ENCODE peak calls at places on chromosomes 4 and X, in eight cellular contexts. One of them, this sample, is unnamed.

GRCh38 chr4:74223801-74224200 is 65.9 kb downstream of the MTHFD2L start:
- DNase-seq in uterus: no peak
- DNase-seq in spleen: no peak
- DNase-seq in A549: no peak
- DNase-seq in heart left ventricle: no peak
- DNase-seq in suprapubic skin: no peak
- DNase-seq in esophagus squamous epithelium: no peak
- DNase-seq in NB4: peak; percentile 72
- DNase-seq in this sample: no peak

GRCh38 chr4:155889036-155889793 is 14.3 kb upstream of the TDO2 start:
- DNase-seq in heart left ventricle: no peak
- DNase-seq in NB4: peak; percentile 32
- DNase-seq in esophagus squamous epithelium: no peak
- DNase-seq in suprapubic skin: no peak
- DNase-seq in A549: peak; percentile 9
- DNase-seq in spleen: no peak
- DNase-seq in uterus: peak; percentile 16
- DNase-seq in this sample: no peak

GRCh38 chrX:41086627-41086932 is 1.3 kb downstream of the USP9X start:
- DNase-seq in spleen: no peak
- DNase-seq in esophagus squamous epithelium: no peak
- DNase-seq in uterus: no peak
- DNase-seq in NB4: peak; percentile 64
- DNase-seq in suprapubic skin: no peak
- DNase-seq in A549: no peak
- DNase-seq in heart left ventricle: no peak
- DNase-seq in this sample: no peak

GRCh38 chr4:658031-658667 is 15.9 kb downstream of the ATP5ME start:
- DNase-seq in suprapubic skin: no peak
- DNase-seq in esophagus squamous epithelium: no peak
- DNase-seq in heart left ventricle: peak; percentile 21
- DNase-seq in uterus: no peak
- DNase-seq in A549: no peak
- DNase-seq in NB4: no peak
- DNase-seq in spleen: peak; percentile 68
- DNase-seq in this sample: no peak

GRCh38 chr4:89539374-89539773 is 231.8 kb upstream of the GPRIN3 start:
- DNase-seq in suprapubic skin: no peak
- DNase-seq in esophagus squamous epithelium: no peak
- DNase-seq in NB4: no peak
- DNase-seq in heart left ventricle: no peak
- DNase-seq in spleen: no peak
- DNase-seq in A549: peak; percentile 73
- DNase-seq in uterus: no peak
- DNase-seq in this sample: no peak

GRCh38 chr4:48546336-48546735 is 56.3 kb downstream of the ZAR1 start:
- DNase-seq in spleen: no peak
- DNase-seq in A549: peak; percentile 42
- DNase-seq in esophagus squamous epithelium: no peak
- DNase-seq in heart left ventricle: no peak
- DNase-seq in NB4: peak; percentile 72
- DNase-seq in uterus: no peak
- DNase-seq in suprapubic skin: no peak
- DNase-seq in this sample: no peak

GRCh38 chrX:9677098-9677739 is 88.4 kb downstream of the GPR143 start:
- DNase-seq in NB4: no peak
- DNase-seq in uterus: peak; percentile 29
- DNase-seq in heart left ventricle: peak; percentile 67
- DNase-seq in spleen: no peak
- DNase-seq in suprapubic skin: no peak
- DNase-seq in esophagus squamous epithelium: no peak
- DNase-seq in A549: no peak
- DNase-seq in this sample: no peak

GRCh38 chr4:71732706-71733105 is 51.2 kb downstream of the GC start:
- DNase-seq in esophagus squamous epithelium: no peak
- DNase-seq in NB4: peak; percentile 20
- DNase-seq in heart left ventricle: no peak
- DNase-seq in suprapubic skin: no peak
- DNase-seq in uterus: no peak
- DNase-seq in spleen: no peak
- DNase-seq in A549: peak; percentile 31
- DNase-seq in this sample: no peak

GRCh38 chr4:98996056-98996941 is 778 bp downstream of the METAP1 start:
- DNase-seq in spleen: no peak
- DNase-seq in A549: peak; percentile 3
- DNase-seq in NB4: peak; percentile 51
- DNase-seq in esophagus squamous epithelium: no peak
- DNase-seq in uterus: peak; percentile 19
- DNase-seq in suprapubic skin: no peak
- DNase-seq in heart left ventricle: no peak
- DNase-seq in this sample: no peak

GRCh38 chrX:10165580-10166247 is 8.9 kb downstream of the CLCN4 start:
- DNase-seq in heart left ventricle: no peak
- DNase-seq in esophagus squamous epithelium: no peak
- DNase-seq in A549: no peak
- DNase-seq in suprapubic skin: no peak
- DNase-seq in NB4: peak; percentile 81
- DNase-seq in uterus: no peak
- DNase-seq in spleen: no peak
- DNase-seq in this sample: no peak

GRCh38 chr4:82745173-82745842 is 53.3 kb downstream of the SCD5 start:
- DNase-seq in A549: no peak
- DNase-seq in NB4: no peak
- DNase-seq in suprapubic skin: no peak
- DNase-seq in spleen: no peak
- DNase-seq in heart left ventricle: no peak
- DNase-seq in uterus: no peak
- DNase-seq in esophagus squamous epithelium: no peak
- DNase-seq in this sample: no peak

GRCh38 chrX:122625821-122626220 is 558.3 kb upstream of the GRIA3 start:
- DNase-seq in NB4: no peak
- DNase-seq in suprapubic skin: no peak
- DNase-seq in esophagus squamous epithelium: no peak
- DNase-seq in spleen: no peak
- DNase-seq in heart left ventricle: no peak
- DNase-seq in A549: no peak
- DNase-seq in uterus: no peak
- DNase-seq in this sample: no peak

GRCh38 chr4:144817081-144817480 is 171.1 kb downstream of the HHIP start:
- DNase-seq in suprapubic skin: no peak
- DNase-seq in esophagus squamous epithelium: no peak
- DNase-seq in NB4: no peak
- DNase-seq in A549: no peak
- DNase-seq in spleen: no peak
- DNase-seq in heart left ventricle: no peak
- DNase-seq in uterus: no peak
- DNase-seq in this sample: no peak

GRCh38 chr4:4853371-4853823 is 6.1 kb upstream of the MSX1 start:
- DNase-seq in esophagus squamous epithelium: no peak
- DNase-seq in A549: no peak
- DNase-seq in NB4: no peak
- DNase-seq in heart left ventricle: no peak
- DNase-seq in uterus: no peak
- DNase-seq in suprapubic skin: no peak
- DNase-seq in spleen: peak; percentile 71
- DNase-seq in this sample: no peak

GRCh38 chr4:87068591-87069021 is 133.8 kb downstream of the AFF1 start:
- DNase-seq in heart left ventricle: no peak
- DNase-seq in suprapubic skin: no peak
- DNase-seq in NB4: no peak
- DNase-seq in spleen: no peak
- DNase-seq in uterus: no peak
- DNase-seq in esophagus squamous epithelium: no peak
- DNase-seq in A549: no peak
- DNase-seq in this sample: no peak

GRCh38 chrX:109536439-109537323 is at the start of gene NXT2:
- DNase-seq in uterus: peak; percentile 90
- DNase-seq in suprapubic skin: peak; percentile 92
- DNase-seq in spleen: peak; percentile 96
- DNase-seq in NB4: peak; percentile 94
- DNase-seq in esophagus squamous epithelium: peak; percentile 57
- DNase-seq in A549: peak; percentile 94
- DNase-seq in heart left ventricle: peak; percentile 94
- DNase-seq in this sample: peak; percentile 95

GRCh38 chrX:153954618-153955450 is 10.4 kb upstream of the RENBP start:
- DNase-seq in uterus: no peak
- DNase-seq in suprapubic skin: no peak
- DNase-seq in A549: no peak
- DNase-seq in NB4: no peak
- DNase-seq in esophagus squamous epithelium: no peak
- DNase-seq in heart left ventricle: no peak
- DNase-seq in spleen: peak; percentile 74
- DNase-seq in this sample: no peak
- TF ChIP-seq CTCF in uterus: no peak
- TF ChIP-seq CTCF in suprapubic skin: no peak
- TF ChIP-seq CTCF in A549: no peak
- TF ChIP-seq CTCF in NB4: no peak
- TF ChIP-seq CTCF in esophagus squamous epithelium: no peak
- TF ChIP-seq CTCF in heart left ventricle: no peak
- TF ChIP-seq CTCF in spleen: no peak
- TF ChIP-seq CTCF in this sample: no peak

DNA sequence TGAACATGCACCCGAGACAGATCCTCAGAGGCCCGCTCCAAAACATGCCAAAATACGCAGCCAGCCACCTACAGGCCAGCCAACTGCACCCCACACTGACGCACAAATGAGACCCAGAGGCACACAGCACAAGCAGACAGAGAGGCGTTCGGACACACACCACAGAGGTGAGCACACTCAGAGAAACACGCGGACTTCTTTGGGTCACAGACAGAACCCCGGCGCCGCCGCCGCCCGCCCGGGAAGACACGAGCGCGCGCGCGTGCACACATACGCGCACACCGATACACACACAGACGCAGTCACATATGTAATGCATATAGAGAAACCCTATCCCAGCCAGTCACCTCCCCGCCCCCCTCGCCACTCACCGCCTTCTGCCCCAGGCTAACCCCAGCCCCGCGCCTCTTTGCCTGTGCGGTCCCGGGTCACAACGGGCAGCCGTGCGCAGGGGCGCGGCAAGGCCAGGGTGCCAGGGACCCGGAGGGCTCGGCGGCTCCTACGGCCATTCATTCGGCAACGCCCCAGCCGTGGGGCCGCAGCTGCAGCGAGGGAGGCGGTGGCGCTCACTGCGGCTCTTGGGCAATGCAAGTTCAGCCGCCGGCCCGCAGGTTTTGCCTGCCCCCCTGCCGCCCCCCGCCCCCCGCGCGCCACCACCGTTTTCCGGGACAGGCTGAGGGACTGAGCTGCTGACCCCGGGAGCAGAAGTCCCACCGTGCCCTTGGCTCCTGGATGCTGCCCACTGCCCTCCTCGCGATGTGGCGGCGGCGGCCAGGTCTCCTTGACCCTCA is 532 bp downstream of the SEPTIN6 start:
- DNase-seq in uterus: no peak
- DNase-seq in spleen: peak; percentile 90
- DNase-seq in NB4: peak; percentile 73
- DNase-seq in esophagus squamous epithelium: no peak
- DNase-seq in suprapubic skin: no peak
- DNase-seq in heart left ventricle: peak; percentile 47
- DNase-seq in A549: peak; percentile 37
- DNase-seq in this sample: peak; percentile 54
- TF ChIP-seq POLR2A in uterus: no peak
- TF ChIP-seq POLR2A in spleen: no peak
- TF ChIP-seq POLR2A in NB4: no peak
- TF ChIP-seq POLR2A in esophagus squamous epithelium: no peak
- TF ChIP-seq POLR2A in suprapubic skin: no peak
- TF ChIP-seq POLR2A in heart left ventricle: no peak
- TF ChIP-seq POLR2A in A549: no peak
- TF ChIP-seq POLR2A in this sample: no peak

DNA sequence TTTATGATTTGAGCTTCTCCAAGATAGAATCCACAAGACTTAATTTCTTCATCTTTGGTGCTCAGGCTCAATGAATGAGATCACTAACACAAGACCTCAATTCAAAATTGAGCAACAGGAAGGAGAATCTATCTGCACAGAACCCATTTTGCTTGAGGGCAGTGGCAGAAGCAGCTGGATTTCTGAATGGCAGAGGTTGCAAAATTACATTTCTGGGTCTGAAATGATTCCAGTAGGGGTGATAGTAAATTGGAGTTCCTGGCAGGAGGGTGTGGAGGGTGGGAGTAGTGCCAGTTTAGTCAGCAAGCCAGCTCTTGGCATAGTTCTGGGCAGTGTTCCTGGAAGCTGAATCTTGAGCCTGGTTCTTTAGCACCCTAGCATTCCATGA is 281.1 kb downstream of the SLC7A11 start:
- DNase-seq in NB4: no peak
- DNase-seq in heart left ventricle: no peak
- DNase-seq in A549: peak; percentile 1
- DNase-seq in spleen: no peak
- DNase-seq in uterus: no peak
- DNase-seq in esophagus squamous epithelium: no peak
- DNase-seq in suprapubic skin: no peak
- DNase-seq in this sample: no peak
- H3K4me3 ChIP-seq in NB4: no peak overlapping the region
- H3K4me3 ChIP-seq in heart left ventricle: no peak overlapping the region
- H3K4me3 ChIP-seq in A549: no peak overlapping the region
- H3K4me3 ChIP-seq in spleen: no peak overlapping the region
- H3K4me3 ChIP-seq in uterus: no peak overlapping the region
- H3K4me3 ChIP-seq in esophagus squamous epithelium: no peak overlapping the region
- H3K4me3 ChIP-seq in suprapubic skin: no peak overlapping the region
- H3K4me3 ChIP-seq in this sample: no peak overlapping the region

DNA sequence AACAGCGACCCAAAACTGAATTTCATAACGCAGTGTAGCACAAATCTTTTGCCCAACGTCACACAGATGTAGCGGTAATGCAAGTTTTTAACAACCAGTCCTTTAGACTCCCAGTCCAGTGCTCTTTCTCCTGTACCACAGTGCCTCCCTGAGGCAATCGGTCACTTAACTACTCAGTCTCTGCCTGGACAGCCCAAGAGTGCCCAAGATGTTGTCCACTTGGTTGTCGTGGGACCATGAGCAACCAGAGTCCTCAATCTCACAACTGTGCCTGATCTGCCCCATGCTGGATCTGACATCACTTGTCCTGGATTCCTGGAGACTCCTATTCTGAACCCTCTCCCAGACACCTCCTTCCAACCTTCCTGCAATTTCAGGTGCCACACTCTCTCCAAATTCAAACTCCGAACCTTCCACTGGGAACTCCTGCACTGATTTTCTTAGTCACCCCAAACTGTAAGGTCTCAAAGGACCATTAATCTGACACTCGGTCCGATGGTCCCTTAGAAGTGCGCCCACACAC is 702 bp downstream of the MMGT1 start:
- DNase-seq in spleen: no peak
- DNase-seq in NB4: peak; percentile 22
- DNase-seq in esophagus squamous epithelium: no peak
- DNase-seq in A549: peak; percentile 58
- DNase-seq in suprapubic skin: no peak
- DNase-seq in heart left ventricle: no peak
- DNase-seq in uterus: no peak
- DNase-seq in this sample: no peak
- TF ChIP-seq CTCF in spleen: no peak
- TF ChIP-seq CTCF in NB4: no peak
- TF ChIP-seq CTCF in esophagus squamous epithelium: no peak
- TF ChIP-seq CTCF in A549: peak; percentile 31
- TF ChIP-seq CTCF in suprapubic skin: no peak
- TF ChIP-seq CTCF in heart left ventricle: no peak
- TF ChIP-seq CTCF in uterus: no peak
- TF ChIP-seq CTCF in this sample: no peak